ENCODE peak calls at places on chromosome 9, in five cellular contexts. One of them, this sample, is unnamed.

GRCh38 chr9:21070171-21070571 is 7.6 kb downstream of the IFNB1 start:
- DNase-seq in heart right ventricle: peak
- DNase-seq in heart left ventricle: peak
- DNase-seq in GM23248: peak
- DNase-seq in mammary epithelial cell: peak
- DNase-seq in this sample: peak

GRCh38 chr9:81182421-81182820 is 506.9 kb downstream of the TLE1 start:
- DNase-seq in heart right ventricle: no peak
- DNase-seq in heart left ventricle: no peak
- DNase-seq in GM23248: peak
- DNase-seq in mammary epithelial cell: peak
- DNase-seq in this sample: no peak

GRCh38 chr9:37859043-37859442 is 44.9 kb downstream of the SLC25A51 start:
- DNase-seq in heart right ventricle: no peak
- DNase-seq in heart left ventricle: no peak
- DNase-seq in GM23248: peak
- DNase-seq in mammary epithelial cell: peak
- DNase-seq in this sample: no peak

GRCh38 chr9:124309665-124310064 is 51.9 kb downstream of the NEK6 start:
- DNase-seq in heart right ventricle: no peak
- DNase-seq in heart left ventricle: no peak
- DNase-seq in GM23248: peak
- DNase-seq in mammary epithelial cell: peak
- DNase-seq in this sample: no peak

GRCh38 chr9:14746655-14747054 is 24.1 kb upstream of the CER1 start:
- DNase-seq in heart right ventricle: no peak
- DNase-seq in heart left ventricle: no peak
- DNase-seq in GM23248: no peak
- DNase-seq in mammary epithelial cell: no peak
- DNase-seq in this sample: no peak

GRCh38 chr9:111599092-111599947 is at the start of gene PTGR1:
- DNase-seq in heart right ventricle: peak
- DNase-seq in heart left ventricle: peak
- DNase-seq in GM23248: peak
- DNase-seq in mammary epithelial cell: peak
- DNase-seq in this sample: peak

GRCh38 chr9:100222674-100223073 is 123.6 kb downstream of the INVS start:
- DNase-seq in heart right ventricle: no peak
- DNase-seq in heart left ventricle: no peak
- DNase-seq in GM23248: peak
- DNase-seq in mammary epithelial cell: peak
- DNase-seq in this sample: no peak

GRCh38 chr9:105662184-105663104 is at the start of gene TAL2:
- DNase-seq in heart right ventricle: no peak
- DNase-seq in heart left ventricle: no peak
- DNase-seq in GM23248: no peak
- DNase-seq in mammary epithelial cell: no peak
- DNase-seq in this sample: no peak

GRCh38 chr9:2726620-2727335 is 9.5 kb downstream of the KCNV2 start:
- DNase-seq in heart right ventricle: no peak
- DNase-seq in heart left ventricle: no peak
- DNase-seq in GM23248: peak
- DNase-seq in mammary epithelial cell: peak
- DNase-seq in this sample: no peak

GRCh38 chr9:111621895-111622480 is 9.1 kb upstream of the DNAJC25 start:
- DNase-seq in heart right ventricle: peak
- DNase-seq in heart left ventricle: no peak
- DNase-seq in GM23248: peak
- DNase-seq in mammary epithelial cell: peak
- DNase-seq in this sample: no peak

GRCh38 chr9:93028448-93029006 is 30.0 kb upstream of the SUSD3 start:
- DNase-seq in heart right ventricle: no peak
- DNase-seq in heart left ventricle: no peak
- DNase-seq in GM23248: no peak
- DNase-seq in mammary epithelial cell: no peak
- DNase-seq in this sample: no peak

GRCh38 chr9:36855443-36856315 is 178.4 kb downstream of the PAX5 start:
- DNase-seq in heart right ventricle: no peak
- DNase-seq in heart left ventricle: no peak
- DNase-seq in GM23248: peak
- DNase-seq in mammary epithelial cell: no peak
- DNase-seq in this sample: peak

GRCh38 chr9:117400131-117400530 is 14.7 kb downstream of the ASTN2 start:
- DNase-seq in heart right ventricle: no peak
- DNase-seq in heart left ventricle: no peak
- DNase-seq in GM23248: no peak
- DNase-seq in mammary epithelial cell: no peak
- DNase-seq in this sample: no peak

GRCh38 chr9:126650830-126651341 is 37.2 kb downstream of the LMX1B start:
- DNase-seq in heart right ventricle: no peak
- DNase-seq in heart left ventricle: no peak
- DNase-seq in GM23248: no peak
- DNase-seq in mammary epithelial cell: no peak
- DNase-seq in this sample: no peak

GRCh38 chr9:89312154-89312616 is 1.2 kb downstream of the CKS2 start:
- DNase-seq in heart right ventricle: no peak
- DNase-seq in heart left ventricle: no peak
- DNase-seq in GM23248: peak
- DNase-seq in mammary epithelial cell: peak
- DNase-seq in this sample: no peak

GRCh38 chr9:110371411-110372013 is 33.8 kb upstream of the TXNDC8 start:
- DNase-seq in heart right ventricle: no peak
- DNase-seq in heart left ventricle: no peak
- DNase-seq in GM23248: no peak
- DNase-seq in mammary epithelial cell: no peak
- DNase-seq in this sample: no peak

GRCh38 chr9:135244271-135244691 is 156.8 kb downstream of the OLFM1 start:
- DNase-seq in heart right ventricle: no peak
- DNase-seq in heart left ventricle: no peak
- DNase-seq in GM23248: no peak
- DNase-seq in mammary epithelial cell: no peak
- DNase-seq in this sample: peak

GRCh38 chr9:99779277-99779676 is 42.4 kb upstream of the NR4A3 start:
- DNase-seq in heart right ventricle: no peak
- DNase-seq in heart left ventricle: no peak
- DNase-seq in GM23248: no peak
- DNase-seq in mammary epithelial cell: no peak
- DNase-seq in this sample: no peak

GRCh38 chr9:4926239-4926638 is 58.8 kb upstream of the JAK2 start:
- DNase-seq in heart right ventricle: no peak
- DNase-seq in heart left ventricle: no peak
- DNase-seq in GM23248: no peak
- DNase-seq in mammary epithelial cell: no peak
- DNase-seq in this sample: no peak

GRCh38 chr9:108742191-108742590 is 113.6 kb downstream of the ACTL7B start:
- DNase-seq in heart right ventricle: no peak
- DNase-seq in heart left ventricle: no peak
- DNase-seq in GM23248: no peak
- DNase-seq in mammary epithelial cell: no peak
- DNase-seq in this sample: no peak

GRCh38 chr9:15149450-15149849 is 157.6 kb downstream of the TTC39B start:
- DNase-seq in heart right ventricle: no peak
- DNase-seq in heart left ventricle: no peak
- DNase-seq in GM23248: no peak
- DNase-seq in mammary epithelial cell: no peak
- DNase-seq in this sample: no peak

GRCh38 chr9:136264046-136264802 is 18.6 kb upstream of the QSOX2 start:
- DNase-seq in heart right ventricle: no peak
- DNase-seq in heart left ventricle: no peak
- DNase-seq in GM23248: no peak
- DNase-seq in mammary epithelial cell: no peak
- DNase-seq in this sample: peak

GRCh38 chr9:18976368-18977238 is 56.4 kb downstream of the SAXO1 start:
- DNase-seq in heart right ventricle: no peak
- DNase-seq in heart left ventricle: no peak
- DNase-seq in GM23248: peak
- DNase-seq in mammary epithelial cell: peak
- DNase-seq in this sample: no peak

GRCh38 chr9:127047971-127048370 is 74.5 kb downstream of the ANGPTL2 start:
- DNase-seq in heart right ventricle: no peak
- DNase-seq in heart left ventricle: no peak
- DNase-seq in GM23248: no peak
- DNase-seq in mammary epithelial cell: no peak
- DNase-seq in this sample: no peak

GRCh38 chr9:93059960-93060591 is 1.6 kb downstream of the SUSD3 start:
- DNase-seq in heart right ventricle: no peak
- DNase-seq in heart left ventricle: no peak
- DNase-seq in GM23248: no peak
- DNase-seq in mammary epithelial cell: no peak
- DNase-seq in this sample: no peak

GRCh38 chr9:109910616-109911568 is 130.9 kb downstream of the PALM2AKAP2 start:
- DNase-seq in heart right ventricle: peak
- DNase-seq in heart left ventricle: peak
- DNase-seq in GM23248: peak
- DNase-seq in mammary epithelial cell: peak
- DNase-seq in this sample: no peak

GRCh38 chr9:108727580-108728056 is 128.2 kb downstream of the ACTL7B start:
- DNase-seq in heart right ventricle: peak
- DNase-seq in heart left ventricle: peak
- DNase-seq in GM23248: peak
- DNase-seq in mammary epithelial cell: no peak
- DNase-seq in this sample: peak

DNA sequence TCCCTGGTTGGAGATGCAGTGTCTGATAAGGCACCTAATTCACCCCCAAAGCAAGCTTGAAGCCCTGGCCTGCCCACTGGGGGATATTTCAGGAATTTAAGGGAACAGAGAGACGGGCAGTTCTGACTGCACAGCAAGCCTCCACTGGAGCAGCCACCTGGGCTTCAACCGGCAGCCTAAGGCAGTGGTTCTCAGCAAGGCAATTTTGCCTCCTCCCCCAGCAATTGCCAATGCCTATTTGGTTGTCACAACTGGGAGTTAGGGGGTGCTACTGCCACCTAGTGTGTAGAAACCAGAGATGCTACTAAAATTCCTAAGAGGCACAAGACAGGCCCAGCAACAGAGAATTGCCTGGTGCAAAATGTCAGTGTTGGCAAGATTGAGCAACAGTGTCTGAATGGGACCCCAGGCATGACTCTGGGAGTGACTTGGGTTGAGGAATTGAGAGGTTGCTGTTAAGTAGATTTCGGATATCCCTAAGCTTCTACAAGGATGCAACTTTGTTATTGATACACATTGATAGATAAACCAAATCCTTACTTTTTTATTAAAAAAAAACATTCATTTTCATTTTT is 58.7 kb upstream of the CTSL start:
- DNase-seq in heart right ventricle: no peak
- DNase-seq in heart left ventricle: no peak
- DNase-seq in GM23248: peak
- DNase-seq in mammary epithelial cell: peak
- DNase-seq in this sample: no peak
- H3K27ac ChIP-seq in heart right ventricle: no peak
- H3K27ac ChIP-seq in heart left ventricle: no peak
- H3K27ac ChIP-seq in GM23248: no peak
- H3K27ac ChIP-seq in mammary epithelial cell: no peak
- H3K27ac ChIP-seq in this sample: no peak

DNA sequence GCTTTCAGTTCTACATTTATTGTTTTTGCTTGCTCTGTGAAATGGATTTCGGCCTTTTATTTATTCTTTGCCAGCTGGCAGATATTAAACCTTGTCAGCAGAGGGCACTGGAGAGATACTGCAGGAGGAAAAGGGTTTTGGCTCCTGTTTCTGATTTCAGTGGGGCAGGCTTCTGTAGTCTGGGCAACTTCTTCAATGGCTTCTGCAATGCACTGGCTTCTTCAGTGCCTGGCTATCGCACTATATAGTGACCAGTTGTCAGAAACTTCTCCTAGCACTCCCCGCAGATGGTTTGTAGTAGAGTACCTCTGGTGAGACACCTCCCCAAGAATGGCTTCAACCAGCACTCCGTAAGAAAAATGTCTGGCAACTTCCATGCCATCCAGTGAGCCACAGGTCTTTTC is 3.2 kb upstream of the NFX1 start:
- DNase-seq in heart right ventricle: peak
- DNase-seq in heart left ventricle: peak
- DNase-seq in GM23248: peak
- DNase-seq in mammary epithelial cell: peak
- DNase-seq in this sample: no peak
- H3K27ac ChIP-seq in heart right ventricle: no peak
- H3K27ac ChIP-seq in heart left ventricle: peak
- H3K27ac ChIP-seq in GM23248: no peak
- H3K27ac ChIP-seq in mammary epithelial cell: no peak
- H3K27ac ChIP-seq in this sample: no peak

GRCh38 chr9:112898872-112899281 is 8.2 kb upstream of the SLC46A2 start:
- DNase-seq in heart right ventricle: no peak
- DNase-seq in heart left ventricle: no peak
- DNase-seq in GM23248: peak
- DNase-seq in mammary epithelial cell: no peak
- DNase-seq in this sample: no peak

GRCh38 chr9:112896131-112896530 is 5.5 kb upstream of the SLC46A2 start:
- DNase-seq in heart right ventricle: no peak
- DNase-seq in heart left ventricle: no peak
- DNase-seq in GM23248: no peak
- DNase-seq in mammary epithelial cell: no peak
- DNase-seq in this sample: no peak

GRCh38 chr9:112891521-112891920 is 845 bp upstream of the SLC46A2 start:
- DNase-seq in heart right ventricle: no peak
- DNase-seq in heart left ventricle: no peak
- DNase-seq in GM23248: no peak
- DNase-seq in mammary epithelial cell: no peak
- DNase-seq in this sample: no peak

GRCh38 chr9:112894031-112894430 is 3.4 kb upstream of the SLC46A2 start:
- DNase-seq in heart right ventricle: no peak
- DNase-seq in heart left ventricle: no peak
- DNase-seq in GM23248: peak
- DNase-seq in mammary epithelial cell: peak
- DNase-seq in this sample: no peak

GRCh38 chr9:112894699-112895098 is 4.0 kb upstream of the SLC46A2 start:
- DNase-seq in heart right ventricle: no peak
- DNase-seq in heart left ventricle: no peak
- DNase-seq in GM23248: no peak
- DNase-seq in mammary epithelial cell: no peak
- DNase-seq in this sample: no peak
- H3K27ac ChIP-seq in heart right ventricle: no peak
- H3K27ac ChIP-seq in heart left ventricle: no peak
- H3K27ac ChIP-seq in GM23248: no peak
- H3K27ac ChIP-seq in mammary epithelial cell: no peak
- H3K27ac ChIP-seq in this sample: no peak

GRCh38 chr9:131051592-131052517 is 42.9 kb downstream of the LAMC3 start:
- DNase-seq in heart right ventricle: no peak
- DNase-seq in heart left ventricle: no peak
- DNase-seq in GM23248: no peak
- DNase-seq in mammary epithelial cell: peak
- DNase-seq in this sample: no peak
- H3K27ac ChIP-seq in heart right ventricle: no peak
- H3K27ac ChIP-seq in heart left ventricle: no peak
- H3K27ac ChIP-seq in GM23248: no peak
- H3K27ac ChIP-seq in mammary epithelial cell: no peak
- H3K27ac ChIP-seq in this sample: no peak

GRCh38 chr9:131266301-131267229 is 9.7 kb downstream of the FAM78A start:
- DNase-seq in heart right ventricle: no peak
- DNase-seq in heart left ventricle: peak
- DNase-seq in GM23248: no peak
- DNase-seq in mammary epithelial cell: no peak
- DNase-seq in this sample: no peak
- H3K27ac ChIP-seq in heart right ventricle: peak
- H3K27ac ChIP-seq in heart left ventricle: peak
- H3K27ac ChIP-seq in GM23248: no peak
- H3K27ac ChIP-seq in mammary epithelial cell: no peak
- H3K27ac ChIP-seq in this sample: peak